ENCODE peak calls at places on chromosomes 16 and 17, in ten cellular contexts. H is non-pigmented ciliary epithelial cell; M is activated T-cell treated with anti-CD3 and anti-CD28 coated beads, Interleukin-2, amount 50 U/mL, for 4 hours; J is BJ; I is HCEC 1CT; Q is NCI-H2171; X is choroid plexus epithelial cell; E is iPS-NIHi11; G is adrenal gland; F is NB4. K is an unnamed sample.

GRCh38 chr17:6444573-6445335 is 499 bp downstream of the PIMREG start:
- DNase-seq in H (no peak), M (no peak), J (no peak), I (no peak), Q (no peak), X (no peak), E (no peak), G (no peak), F (no peak), K (no peak)

GRCh38 chr17:44539664-44540063 is 17.6 kb upstream of the FZD2 start:
- DNase-seq in H (no peak), M (no peak), J (no peak), I (no peak), Q (no peak), X (no peak), E (peak; percentile 69), G (no peak), F (no peak), K (no peak)

GRCh38 chr17:64777413-64778101 is 115.5 kb upstream of the SMURF2 start:
- DNase-seq in H (no peak), M (no peak), J (no peak), I (peak; percentile 2), Q (peak; percentile 80), X (no peak), E (no peak), G (peak; percentile 58), F (peak; percentile 25), K (no peak)

GRCh38 chr17:27571563-27572129 is 59.3 kb upstream of the LGALS9 start:
- DNase-seq in H (no peak), M (no peak), J (no peak), I (no peak), Q (no peak), X (no peak), E (no peak), G (no peak), F (no peak), K (no peak)

GRCh38 chr17:80765241-80766022 is 220.8 kb downstream of the RPTOR start:
- DNase-seq in H (no peak), M (no peak), J (no peak), I (no peak), Q (no peak), X (no peak), E (no peak), G (no peak), F (peak; percentile 66), K (no peak)

GRCh38 chr17:36674278-36674650 is 72.9 kb downstream of the MRM1 start:
- DNase-seq in H (no peak), M (peak; percentile 17), J (no peak), I (peak; percentile 1), Q (no peak), X (no peak), E (no peak), G (no peak), F (peak; percentile 15), K (no peak)

GRCh38 chr16:88340755-88341150 is 42.0 kb upstream of the ZNF469 start:
- DNase-seq in H (no peak), M (no peak), J (no peak), I (no peak), Q (no peak), X (no peak), E (no peak), G (no peak), F (no peak), K (no peak)

GRCh38 chr17:83054518-83055125 is 24.8 kb upstream of the METRNL start:
- DNase-seq in H (no peak), M (peak; percentile 1), J (no peak), I (no peak), Q (no peak), X (no peak), E (no peak), G (peak; percentile 15), F (no peak), K (no peak)

GRCh38 chr17:30958187-30958586 is 12.7 kb upstream of the RNF135 start:
- DNase-seq in H (no peak), M (no peak), J (no peak), I (no peak), Q (no peak), X (no peak), E (no peak), G (no peak), F (peak; percentile 87), K (no peak)

GRCh38 chr16:76947694-76948093 is 243.3 kb upstream of the MON1B start:
- DNase-seq in H (no peak), M (no peak), J (no peak), I (no peak), Q (no peak), X (no peak), E (no peak), G (no peak), F (no peak), K (no peak)